ENCODE peak calls at places on chromosomes 4 and X, in nine cellular contexts. One of them, this sample, is unnamed.
A peak's percentile ranks its signal among the peaks of the same experiment; 100 is the strongest.

GRCh38 chr4:184664445-184665210 is 15.1 kb downstream of the PRIMPOL start:
- DNase-seq in fibroblast of lung: peak; percentile 44
- DNase-seq in foreskin keratinocyte: no peak
- DNase-seq in left lung: no peak
- DNase-seq in astrocyte of the spinal cord: no peak
- DNase-seq in psoas muscle: no peak
- DNase-seq in bronchial epithelial cell: peak; percentile 17
- DNase-seq in lower lobe of right lung: no peak
- DNase-seq in Calu3: no peak
- DNase-seq in this sample: no peak

GRCh38 chr4:71833175-71833900 is 49.5 kb upstream of the GC start:
- DNase-seq in fibroblast of lung: no peak
- DNase-seq in foreskin keratinocyte: no peak
- DNase-seq in left lung: peak; percentile 69
- DNase-seq in astrocyte of the spinal cord: no peak
- DNase-seq in psoas muscle: no peak
- DNase-seq in bronchial epithelial cell: peak; percentile 4
- DNase-seq in lower lobe of right lung: peak; percentile 68
- DNase-seq in Calu3: peak; percentile 6
- DNase-seq in this sample: no peak

GRCh38 chrX:70494441-70494840 is 49.8 kb downstream of the DLG3 start:
- DNase-seq in fibroblast of lung: no peak
- DNase-seq in foreskin keratinocyte: no peak
- DNase-seq in left lung: no peak
- DNase-seq in astrocyte of the spinal cord: no peak
- DNase-seq in psoas muscle: no peak
- DNase-seq in bronchial epithelial cell: peak; percentile 15
- DNase-seq in lower lobe of right lung: no peak
- DNase-seq in Calu3: no peak
- DNase-seq in this sample: no peak

GRCh38 chr4:5341151-5341925 is 290.1 kb downstream of the STK32B start:
- DNase-seq in fibroblast of lung: no peak
- DNase-seq in foreskin keratinocyte: no peak
- DNase-seq in left lung: no peak
- DNase-seq in astrocyte of the spinal cord: no peak
- DNase-seq in psoas muscle: no peak
- DNase-seq in bronchial epithelial cell: no peak
- DNase-seq in lower lobe of right lung: no peak
- DNase-seq in Calu3: no peak
- DNase-seq in this sample: no peak

GRCh38 chr4:140046037-140046436 is 107.9 kb downstream of the MAML3 start:
- DNase-seq in fibroblast of lung: peak; percentile 33
- DNase-seq in foreskin keratinocyte: no peak
- DNase-seq in left lung: no peak
- DNase-seq in astrocyte of the spinal cord: no peak
- DNase-seq in psoas muscle: no peak
- DNase-seq in bronchial epithelial cell: no peak
- DNase-seq in lower lobe of right lung: no peak
- DNase-seq in Calu3: no peak
- DNase-seq in this sample: no peak

GRCh38 chrX:148609766-148610698 is 109.6 kb downstream of the AFF2 start:
- DNase-seq in fibroblast of lung: no peak
- DNase-seq in foreskin keratinocyte: peak; percentile 2
- DNase-seq in left lung: no peak
- DNase-seq in astrocyte of the spinal cord: no peak
- DNase-seq in psoas muscle: no peak
- DNase-seq in bronchial epithelial cell: peak; percentile 50
- DNase-seq in lower lobe of right lung: no peak
- DNase-seq in Calu3: peak; percentile 70
- DNase-seq in this sample: no peak

GRCh38 chr4:76611611-76612010 is 176.6 kb downstream of the SHROOM3 start:
- DNase-seq in fibroblast of lung: no peak
- DNase-seq in foreskin keratinocyte: peak; percentile 36
- DNase-seq in left lung: no peak
- DNase-seq in astrocyte of the spinal cord: no peak
- DNase-seq in psoas muscle: no peak
- DNase-seq in bronchial epithelial cell: peak; percentile 77
- DNase-seq in lower lobe of right lung: no peak
- DNase-seq in Calu3: no peak
- DNase-seq in this sample: no peak

GRCh38 chr4:151540728-151541437 is 131.9 kb downstream of the FHIP1A start:
- DNase-seq in fibroblast of lung: peak; percentile 75
- DNase-seq in foreskin keratinocyte: peak; percentile 100
- DNase-seq in left lung: no peak
- DNase-seq in astrocyte of the spinal cord: peak; percentile 95
- DNase-seq in psoas muscle: no peak
- DNase-seq in bronchial epithelial cell: peak; percentile 100
- DNase-seq in lower lobe of right lung: no peak
- DNase-seq in Calu3: peak; percentile 12
- DNase-seq in this sample: no peak

GRCh38 chr4:175499735-175500352 is 312.2 kb downstream of the GPM6A start:
- DNase-seq in fibroblast of lung: no peak
- DNase-seq in foreskin keratinocyte: no peak
- DNase-seq in left lung: peak; percentile 65
- DNase-seq in astrocyte of the spinal cord: no peak
- DNase-seq in psoas muscle: no peak
- DNase-seq in bronchial epithelial cell: no peak
- DNase-seq in lower lobe of right lung: no peak
- DNase-seq in Calu3: no peak
- DNase-seq in this sample: no peak

GRCh38 chr4:153467154-153467896 is 1.2 kb downstream of the TMEM131L start:
- DNase-seq in fibroblast of lung: no peak
- DNase-seq in foreskin keratinocyte: peak; percentile 57
- DNase-seq in left lung: peak; percentile 93
- DNase-seq in astrocyte of the spinal cord: no peak
- DNase-seq in psoas muscle: peak; percentile 75
- DNase-seq in bronchial epithelial cell: peak; percentile 55
- DNase-seq in lower lobe of right lung: peak; percentile 86
- DNase-seq in Calu3: peak; percentile 68
- DNase-seq in this sample: no peak

GRCh38 chrX:124736553-124737240 is 390.3 kb downstream of the SH2D1A start:
- DNase-seq in fibroblast of lung: no peak
- DNase-seq in foreskin keratinocyte: no peak
- DNase-seq in left lung: peak; percentile 33
- DNase-seq in astrocyte of the spinal cord: no peak
- DNase-seq in psoas muscle: no peak
- DNase-seq in bronchial epithelial cell: no peak
- DNase-seq in lower lobe of right lung: no peak
- DNase-seq in Calu3: peak; percentile 1
- DNase-seq in this sample: no peak

GRCh38 chrX:145817666-145818521 is at the start of gene SLITRK2:
- DNase-seq in fibroblast of lung: peak; percentile 69
- DNase-seq in foreskin keratinocyte: no peak
- DNase-seq in left lung: peak; percentile 50
- DNase-seq in astrocyte of the spinal cord: peak; percentile 25
- DNase-seq in psoas muscle: peak; percentile 45
- DNase-seq in bronchial epithelial cell: no peak
- DNase-seq in lower lobe of right lung: no peak
- DNase-seq in Calu3: no peak
- DNase-seq in this sample: no peak

GRCh38 chr4:180058731-180059215 is 2184.4 kb upstream of the TENM3 start:
- DNase-seq in fibroblast of lung: peak; percentile 78
- DNase-seq in foreskin keratinocyte: no peak
- DNase-seq in left lung: no peak
- DNase-seq in astrocyte of the spinal cord: peak; percentile 79
- DNase-seq in psoas muscle: peak; percentile 56
- DNase-seq in bronchial epithelial cell: no peak
- DNase-seq in lower lobe of right lung: peak; percentile 47
- DNase-seq in Calu3: peak; percentile 32
- DNase-seq in this sample: no peak

GRCh38 chrX:155094468-155095061 is 23.3 kb downstream of the BRCC3 start:
- DNase-seq in fibroblast of lung: peak; percentile 47
- DNase-seq in foreskin keratinocyte: no peak
- DNase-seq in left lung: no peak
- DNase-seq in astrocyte of the spinal cord: peak; percentile 23
- DNase-seq in psoas muscle: no peak
- DNase-seq in bronchial epithelial cell: peak; percentile 45
- DNase-seq in lower lobe of right lung: no peak
- DNase-seq in Calu3: peak; percentile 13
- DNase-seq in this sample: no peak

GRCh38 chr4:28639747-28640146 is 1779.1 kb downstream of the STIM2 start:
- DNase-seq in fibroblast of lung: no peak
- DNase-seq in foreskin keratinocyte: no peak
- DNase-seq in left lung: no peak
- DNase-seq in astrocyte of the spinal cord: no peak
- DNase-seq in psoas muscle: no peak
- DNase-seq in bronchial epithelial cell: no peak
- DNase-seq in lower lobe of right lung: no peak
- DNase-seq in Calu3: no peak
- DNase-seq in this sample: no peak

GRCh38 chrX:72297953-72298730 is 7.6 kb downstream of the CITED1 start:
- DNase-seq in fibroblast of lung: no peak
- DNase-seq in foreskin keratinocyte: no peak
- DNase-seq in left lung: no peak
- DNase-seq in astrocyte of the spinal cord: no peak
- DNase-seq in psoas muscle: no peak
- DNase-seq in bronchial epithelial cell: peak; percentile 34
- DNase-seq in lower lobe of right lung: no peak
- DNase-seq in Calu3: no peak
- DNase-seq in this sample: no peak

GRCh38 chr4:146333187-146333894 is 119.0 kb downstream of the REELD1 start:
- DNase-seq in fibroblast of lung: peak; percentile 68
- DNase-seq in foreskin keratinocyte: peak; percentile 74
- DNase-seq in left lung: no peak
- DNase-seq in astrocyte of the spinal cord: peak; percentile 93
- DNase-seq in psoas muscle: no peak
- DNase-seq in bronchial epithelial cell: peak; percentile 29
- DNase-seq in lower lobe of right lung: no peak
- DNase-seq in Calu3: no peak
- DNase-seq in this sample: no peak

GRCh38 chr4:155692990-155693659 is 26.5 kb downstream of the GUCY1A1 start:
- DNase-seq in fibroblast of lung: no peak
- DNase-seq in foreskin keratinocyte: no peak
- DNase-seq in left lung: no peak
- DNase-seq in astrocyte of the spinal cord: no peak
- DNase-seq in psoas muscle: no peak
- DNase-seq in bronchial epithelial cell: no peak
- DNase-seq in lower lobe of right lung: no peak
- DNase-seq in Calu3: no peak
- DNase-seq in this sample: no peak

GRCh38 chr4:102036619-102037376 is 246.3 kb downstream of the BANK1 start:
- DNase-seq in fibroblast of lung: peak; percentile 6
- DNase-seq in foreskin keratinocyte: no peak
- DNase-seq in left lung: no peak
- DNase-seq in astrocyte of the spinal cord: peak; percentile 42
- DNase-seq in psoas muscle: no peak
- DNase-seq in bronchial epithelial cell: peak; percentile 41
- DNase-seq in lower lobe of right lung: no peak
- DNase-seq in Calu3: no peak
- DNase-seq in this sample: no peak

GRCh38 chr4:141703497-141703896 is 67.1 kb downstream of the IL15 start:
- DNase-seq in fibroblast of lung: no peak
- DNase-seq in foreskin keratinocyte: no peak
- DNase-seq in left lung: no peak
- DNase-seq in astrocyte of the spinal cord: no peak
- DNase-seq in psoas muscle: no peak
- DNase-seq in bronchial epithelial cell: no peak
- DNase-seq in lower lobe of right lung: no peak
- DNase-seq in Calu3: no peak
- DNase-seq in this sample: no peak
- TF ChIP-seq CTCF in fibroblast of lung: no peak
- TF ChIP-seq CTCF in foreskin keratinocyte: peak; percentile 29
- TF ChIP-seq CTCF in left lung: no peak
- TF ChIP-seq CTCF in astrocyte of the spinal cord: no peak
- TF ChIP-seq CTCF in psoas muscle: no peak
- TF ChIP-seq CTCF in bronchial epithelial cell: no peak
- TF ChIP-seq CTCF in lower lobe of right lung: no peak
- TF ChIP-seq CTCF in Calu3: no peak
- TF ChIP-seq CTCF in this sample: no peak

GRCh38 chr4:81919238-81919637 is 447.5 kb upstream of the RASGEF1B start:
- DNase-seq in fibroblast of lung: no peak
- DNase-seq in foreskin keratinocyte: peak; percentile 15
- DNase-seq in left lung: no peak
- DNase-seq in astrocyte of the spinal cord: no peak
- DNase-seq in psoas muscle: no peak
- DNase-seq in bronchial epithelial cell: peak; percentile 23
- DNase-seq in lower lobe of right lung: no peak
- DNase-seq in Calu3: peak; percentile 22
- DNase-seq in this sample: no peak
- TF ChIP-seq CTCF in fibroblast of lung: peak; percentile 26
- TF ChIP-seq CTCF in foreskin keratinocyte: peak; percentile 44
- TF ChIP-seq CTCF in left lung: no peak
- TF ChIP-seq CTCF in astrocyte of the spinal cord: peak; percentile 18
- TF ChIP-seq CTCF in psoas muscle: no peak
- TF ChIP-seq CTCF in bronchial epithelial cell: peak; percentile 33
- TF ChIP-seq CTCF in lower lobe of right lung: no peak
- TF ChIP-seq CTCF in Calu3: peak; percentile 27
- TF ChIP-seq CTCF in this sample: no peak

GRCh38 chr4:94570558-94570957 is 118.8 kb downstream of the PDLIM5 start:
- DNase-seq in fibroblast of lung: no peak
- DNase-seq in foreskin keratinocyte: no peak
- DNase-seq in left lung: no peak
- DNase-seq in astrocyte of the spinal cord: no peak
- DNase-seq in psoas muscle: no peak
- DNase-seq in bronchial epithelial cell: no peak
- DNase-seq in lower lobe of right lung: no peak
- DNase-seq in Calu3: no peak
- DNase-seq in this sample: no peak

GRCh38 chr4:94574616-94575015 is 122.9 kb downstream of the PDLIM5 start:
- DNase-seq in fibroblast of lung: no peak
- DNase-seq in foreskin keratinocyte: no peak
- DNase-seq in left lung: no peak
- DNase-seq in astrocyte of the spinal cord: no peak
- DNase-seq in psoas muscle: no peak
- DNase-seq in bronchial epithelial cell: no peak
- DNase-seq in lower lobe of right lung: no peak
- DNase-seq in Calu3: no peak
- DNase-seq in this sample: no peak

GRCh38 chr4:94571720-94572119 is 120.0 kb downstream of the PDLIM5 start:
- DNase-seq in fibroblast of lung: no peak
- DNase-seq in foreskin keratinocyte: no peak
- DNase-seq in left lung: no peak
- DNase-seq in astrocyte of the spinal cord: no peak
- DNase-seq in psoas muscle: no peak
- DNase-seq in bronchial epithelial cell: no peak
- DNase-seq in lower lobe of right lung: no peak
- DNase-seq in Calu3: no peak
- DNase-seq in this sample: no peak

GRCh38 chr4:94574050-94574449 is 122.3 kb downstream of the PDLIM5 start:
- DNase-seq in fibroblast of lung: no peak
- DNase-seq in foreskin keratinocyte: no peak
- DNase-seq in left lung: peak; percentile 41
- DNase-seq in astrocyte of the spinal cord: no peak
- DNase-seq in psoas muscle: no peak
- DNase-seq in bronchial epithelial cell: no peak
- DNase-seq in lower lobe of right lung: no peak
- DNase-seq in Calu3: no peak
- DNase-seq in this sample: no peak

GRCh38 chr4:94571301-94571700 is 119.6 kb downstream of the PDLIM5 start:
- DNase-seq in fibroblast of lung: no peak
- DNase-seq in foreskin keratinocyte: no peak
- DNase-seq in left lung: no peak
- DNase-seq in astrocyte of the spinal cord: no peak
- DNase-seq in psoas muscle: no peak
- DNase-seq in bronchial epithelial cell: no peak
- DNase-seq in lower lobe of right lung: no peak
- DNase-seq in Calu3: no peak
- DNase-seq in this sample: no peak
- TF ChIP-seq CTCF in fibroblast of lung: no peak
- TF ChIP-seq CTCF in foreskin keratinocyte: no peak
- TF ChIP-seq CTCF in left lung: no peak
- TF ChIP-seq CTCF in astrocyte of the spinal cord: no peak
- TF ChIP-seq CTCF in psoas muscle: no peak
- TF ChIP-seq CTCF in bronchial epithelial cell: no peak
- TF ChIP-seq CTCF in lower lobe of right lung: no peak
- TF ChIP-seq CTCF in Calu3: no peak
- TF ChIP-seq CTCF in this sample: no peak

GRCh38 chrX:142089193-142089592 is 115.9 kb downstream of the MAGEC2 start:
- DNase-seq in fibroblast of lung: peak; percentile 48
- DNase-seq in foreskin keratinocyte: no peak
- DNase-seq in left lung: no peak
- DNase-seq in astrocyte of the spinal cord: peak; percentile 9
- DNase-seq in psoas muscle: no peak
- DNase-seq in bronchial epithelial cell: peak; percentile 4
- DNase-seq in lower lobe of right lung: no peak
- DNase-seq in Calu3: no peak
- DNase-seq in this sample: no peak
- TF ChIP-seq CTCF in fibroblast of lung: peak; percentile 42
- TF ChIP-seq CTCF in foreskin keratinocyte: no peak
- TF ChIP-seq CTCF in left lung: peak; percentile 43
- TF ChIP-seq CTCF in astrocyte of the spinal cord: peak; percentile 48
- TF ChIP-seq CTCF in psoas muscle: no peak
- TF ChIP-seq CTCF in bronchial epithelial cell: peak; percentile 16
- TF ChIP-seq CTCF in lower lobe of right lung: peak; percentile 33
- TF ChIP-seq CTCF in Calu3: no peak
- TF ChIP-seq CTCF in this sample: no peak

This sample was measured in omental fat pad.